ENCODE peak calls at places on chromosomes 5 and 9, in four cellular contexts. K, E, V and R are unnamed samples.

GRCh38 chr9:125655691-125656410 is 51.2 kb downstream of the MAPKAP1 start:
- DNase-seq in K (no peak), V (no peak), E (no peak), R (no peak)

GRCh38 chr5:149667084-149667826 is 62.9 kb upstream of the PPARGC1B start:
- DNase-seq in E (no peak), V (no peak), K (no peak), R (no peak)

GRCh38 chr5:136077046-136077445 is 48.3 kb downstream of the TGFBI start:
- DNase-seq in E (no peak), K (no peak), V (no peak), R (no peak)

GRCh38 chr5:51395245-51395644 is 12.0 kb downstream of the ISL1 start:
- DNase-seq in E (no peak), K (no peak), V (no peak), R (no peak)

GRCh38 chr9:95031711-95032461 is 285.6 kb downstream of the FANCC start:
- DNase-seq in K (peak; percentile 84), V (peak; percentile 90), E (peak; percentile 77), R (no peak)

GRCh38 chr5:57231607-57232006 is 57.7 kb downstream of the GPBP1 start:
- DNase-seq in V (no peak), E (no peak), K (no peak), R (no peak)

GRCh38 chr5:81854915-81855314 is 104.0 kb upstream of the SSBP2 start:
- DNase-seq in E (no peak), K (no peak), V (no peak), R (no peak)

GRCh38 chr5:145925353-145925752 is 11.0 kb upstream of the SH3RF2 start:
- DNase-seq in V (no peak), K (no peak), E (no peak), R (no peak)

GRCh38 chr5:34609951-34610431 is 46.1 kb upstream of the RAI14 start:
- DNase-seq in K (no peak), E (no peak), V (no peak), R (no peak)

GRCh38 chr9:98523231-98523901 is 185.4 kb downstream of the GABBR2 start:
- DNase-seq in V (no peak), K (peak; percentile 17), E (no peak), R (no peak)

GRCh38 chr9:132997591-132997990 is 19.1 kb downstream of the GFI1B start:
- DNase-seq in E (no peak), K (no peak), V (no peak), R (peak; percentile 1)

GRCh38 chr5:56099346-56099745 is 104.6 kb upstream of the IL6ST start:
- DNase-seq in V (no peak), K (no peak), E (no peak), R (no peak)

GRCh38 chr9:132241840-132242620 is 80.2 kb downstream of the NTNG2 start:
- DNase-seq in V (no peak), K (peak; percentile 47), E (peak; percentile 62), R (peak; percentile 78)

GRCh38 chr5:11076945-11077613 is 316.0 kb upstream of the DAP start:
- DNase-seq in K (no peak), E (no peak), V (no peak), R (no peak)

GRCh38 chr5:115402822-115403577 is 106.5 kb upstream of the CCDC112 start:
- DNase-seq in V (no peak), E (no peak), K (no peak), R (no peak)

GRCh38 chr9:12658531-12659209 is 34.5 kb upstream of the TYRP1 start:
- DNase-seq in K (no peak), V (no peak), E (no peak), R (no peak)

GRCh38 chr5:117947121-117947520 is 1041.2 kb downstream of the DTWD2 start:
- DNase-seq in V (no peak), K (no peak), E (no peak), R (no peak)

GRCh38 chr5:96861044-96861443 is 15.3 kb upstream of the ERAP2 start:
- DNase-seq in K (no peak), V (no peak), E (no peak), R (no peak)

GRCh38 chr9:86410281-86410680 is 56.1 kb upstream of the TUT7 start:
- DNase-seq in V (no peak), K (no peak), E (no peak), R (no peak)

GRCh38 chr5:173001229-173001841 is 17.8 kb downstream of the ATP6V0E1 start:
- DNase-seq in E (no peak), K (peak; percentile 36), V (no peak), R (no peak)

GRCh38 chr5:1521671-1522600 is 1.8 kb downstream of the LPCAT1 start:
- DNase-seq in V (peak; percentile 11), K (peak; percentile 1), E (peak; percentile 27), R (peak; percentile 43)

GRCh38 chr9:4740623-4741364 is at the start of gene AK3:
- DNase-seq in K (peak; percentile 91), E (peak; percentile 92), V (peak; percentile 87), R (peak; percentile 90)
- TF ChIP-seq POLR2A in K (peak; percentile 47), E (peak; percentile 93), V (peak; percentile 84), R (peak; percentile 86)

DNA sequence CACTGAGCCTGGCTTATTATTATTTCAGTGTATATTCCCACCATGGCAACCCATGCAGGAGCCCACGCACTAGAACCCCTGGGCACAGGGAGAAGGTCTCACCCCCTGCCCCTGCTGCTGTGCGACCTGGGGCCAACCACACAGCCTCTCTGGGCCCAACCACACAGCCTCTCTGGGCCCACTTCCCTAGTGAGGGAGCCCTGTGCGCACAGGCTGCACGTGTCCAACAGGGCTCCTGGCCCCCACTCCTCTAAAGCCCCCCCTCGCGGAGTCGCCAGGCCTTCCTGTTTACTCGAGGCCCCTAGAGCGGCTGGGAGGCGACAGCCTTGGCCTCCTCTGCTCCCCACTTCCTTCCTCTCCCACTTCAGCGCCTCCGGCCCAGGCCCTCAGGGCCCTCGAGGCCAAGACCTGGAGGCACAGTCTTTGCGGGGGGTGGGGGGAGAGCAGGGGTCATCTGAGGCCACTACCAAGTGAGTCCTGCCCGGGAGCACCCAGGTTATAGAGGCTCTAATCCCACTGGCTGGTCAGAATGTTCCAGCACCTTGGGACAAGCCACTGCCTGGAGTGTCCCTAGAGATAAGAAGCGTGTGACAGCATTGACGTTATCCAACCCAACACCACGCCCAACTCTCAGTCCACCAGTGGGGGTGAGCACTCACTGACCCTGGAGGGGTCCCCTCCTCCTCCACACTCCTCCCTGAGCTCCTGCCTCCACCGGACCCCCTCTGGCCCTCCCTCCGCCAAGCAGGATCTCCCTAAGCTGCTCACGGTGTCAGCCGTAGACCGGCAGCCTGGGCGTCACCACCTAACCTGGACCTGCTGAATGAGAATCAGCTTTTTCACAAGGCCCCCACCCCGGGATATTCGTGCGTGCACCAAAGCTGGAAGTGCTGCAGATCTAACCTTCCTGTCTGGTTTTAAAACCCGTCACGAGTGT is 7.9 kb upstream of the ENG start:
- DNase-seq in V (peak; percentile 34), E (peak; percentile 93), K (peak; percentile 62), R (peak; percentile 96)
- TF ChIP-seq POLR2A in V (no peak), E (peak; percentile 50), K (no peak), R (no peak)

GRCh38 chr5:124746916-124747769 is 704 bp upstream of the ZNF608 start:
- DNase-seq in V (peak; percentile 82), E (peak; percentile 87), K (peak; percentile 85), R (peak; percentile 70)
- TF ChIP-seq POLR2A in V (peak; percentile 48), E (peak; percentile 53), K (no peak), R (peak; percentile 10)

DNA sequence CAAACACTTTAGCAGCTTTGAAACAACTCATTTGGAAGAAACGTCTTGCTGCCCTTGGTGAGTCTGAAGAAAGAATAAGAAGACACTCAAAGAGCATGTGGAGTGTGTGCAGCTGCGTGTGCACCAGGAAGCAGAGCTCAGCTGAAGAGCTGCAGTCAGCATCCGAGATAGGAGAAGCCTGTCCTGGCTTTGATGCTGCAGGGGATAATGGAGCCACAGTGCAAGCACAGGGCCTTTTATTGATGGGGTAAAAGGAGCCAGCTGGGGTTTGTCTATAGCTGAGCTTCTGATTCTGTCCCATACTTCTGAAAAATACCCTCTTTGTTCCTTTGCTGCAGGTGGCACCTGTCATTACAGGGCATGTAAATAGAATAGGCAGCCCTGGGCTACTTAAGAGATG is 375.7 kb upstream of the ZNF462 start:
- DNase-seq in V (no peak), K (no peak), E (no peak), R (no peak)
- TF ChIP-seq POLR2A in V (no peak), K (no peak), E (no peak), R (no peak)

DNA sequence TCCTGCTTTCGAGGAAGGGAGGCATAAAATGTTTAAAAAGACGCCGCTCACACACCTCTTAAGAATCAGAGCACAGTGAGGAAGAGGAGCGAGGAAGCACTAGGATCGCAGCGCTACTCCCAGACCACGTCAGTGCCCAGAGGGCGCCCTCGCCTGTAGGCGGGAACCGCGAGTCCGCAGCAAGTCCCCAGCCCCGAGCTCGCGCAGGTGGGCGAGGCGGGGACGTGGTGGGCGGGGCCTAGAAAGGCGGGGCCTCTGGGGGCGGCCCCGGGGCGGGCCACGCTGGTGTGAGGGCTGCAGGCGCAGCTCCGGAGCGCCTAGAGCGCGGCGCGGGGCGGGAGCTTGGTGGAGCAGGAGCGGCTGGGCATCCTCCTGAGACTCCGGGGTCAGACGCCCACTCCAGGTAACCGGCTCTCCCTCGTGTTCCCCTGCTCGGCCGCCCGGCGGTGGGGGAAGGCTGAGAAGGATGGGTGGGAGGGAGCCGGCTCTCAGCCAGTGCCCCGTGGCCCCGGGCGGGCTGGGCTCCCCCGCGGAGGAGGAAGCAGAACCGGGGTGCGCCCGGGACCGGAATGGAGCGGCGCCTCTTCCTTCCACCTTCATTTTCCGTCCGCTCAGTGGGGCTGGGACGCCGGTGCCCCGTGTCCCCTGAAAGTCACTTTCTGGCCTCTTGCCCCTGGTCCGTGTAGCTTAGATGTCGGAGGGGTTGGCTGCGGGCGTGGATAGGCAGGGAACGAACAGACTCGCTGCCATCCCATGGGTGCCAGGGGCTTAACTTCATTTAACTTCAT is at the start of gene GCNT1:
- DNase-seq in K (peak; percentile 93), E (peak; percentile 93), V (peak; percentile 93), R (peak; percentile 98)
- TF ChIP-seq POLR2A in K (no peak), E (peak; percentile 77), V (peak; percentile 64), R (peak; percentile 88)

DNA sequence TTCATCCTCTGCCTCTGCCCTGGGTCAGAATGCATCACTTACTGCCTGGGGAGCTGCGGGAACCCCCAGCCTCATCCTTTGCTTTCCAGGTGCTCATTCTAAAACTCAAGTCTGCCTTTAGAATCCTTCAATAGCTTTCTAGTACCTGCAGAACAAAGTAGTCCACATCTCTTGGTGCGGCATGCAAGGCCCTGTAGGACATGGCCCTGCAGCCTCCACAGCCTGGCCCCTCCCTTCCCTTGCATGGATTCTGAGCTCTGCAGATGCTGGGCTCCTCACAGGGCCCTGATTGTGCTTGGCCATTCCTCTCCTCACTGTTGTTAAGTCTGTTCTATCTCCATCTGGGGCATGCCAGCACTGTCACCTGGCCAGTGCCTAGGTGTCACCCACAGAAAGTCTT is 141.6 kb downstream of the ADCY2 start:
- DNase-seq in V (no peak), K (no peak), E (no peak), R (no peak)
- TF ChIP-seq POLR2A in V (no peak), K (no peak), E (no peak), R (no peak)

GRCh38 chr9:88387733-88388202 is 476 bp upstream of the SPIN1 start:
- DNase-seq in K (peak; percentile 61), V (no peak), E (peak; percentile 57), R (peak; percentile 40)
- TF ChIP-seq POLR2A in K (no peak), V (peak; percentile 90), E (peak; percentile 77), R (peak; percentile 78)